ENCODE peak calls at places on chromosome 7, in five cellular contexts. S is heart right ventricle, I is body of pancreas, D is Peyer's patch, K is IMR-90. B is an unnamed sample.

GRCh38 chr7:25795824-25796235 is 356.2 kb upstream of the NFE2L3 start:
- DNase-seq in S (no peak), I (no peak), D (no peak), K (peak; percentile 52), B (no peak)

GRCh38 chr7:130994378-130995115 is 260.5 kb upstream of the KLF14 start:
- DNase-seq in S (peak; percentile 33), I (peak; percentile 74), D (no peak), K (no peak), B (no peak)

GRCh38 chr7:50436133-50436802 is 13.9 kb downstream of the FIGNL1 start:
- DNase-seq in S (no peak), I (no peak), D (no peak), K (peak; percentile 82), B (no peak)

GRCh38 chr7:71548746-71549145 is 416.8 kb downstream of the GALNT17 start:
- DNase-seq in S (no peak), I (no peak), D (no peak), K (no peak), B (no peak)

GRCh38 chr7:24943096-24943948 is 36.7 kb downstream of the OSBPL3 start:
- DNase-seq in S (no peak), I (no peak), D (no peak), K (no peak), B (no peak)

GRCh38 chr7:35025391-35025870 is 11.9 kb downstream of the DPY19L1 start:
- DNase-seq in S (no peak), I (no peak), D (no peak), K (no peak), B (no peak)

GRCh38 chr7:1028044-1028770 is 16.1 kb upstream of the GPR146 start:
- DNase-seq in S (peak; percentile 93), I (peak; percentile 93), D (peak; percentile 87), K (peak; percentile 86), B (peak; percentile 96)

GRCh38 chr7:139118803-139119485 is 9.4 kb upstream of the ZC3HAV1 start:
- DNase-seq in S (no peak), I (no peak), D (peak; percentile 71), K (peak; percentile 37), B (peak; percentile 80)

GRCh38 chr7:1742555-1743303 is 72.7 kb downstream of the ELFN1 start:
- DNase-seq in S (peak; percentile 74), I (peak; percentile 70), D (no peak), K (peak; percentile 14), B (peak; percentile 70)

GRCh38 chr7:148337566-148337965 is 253.0 kb upstream of the C7orf33 start:
- DNase-seq in S (no peak), I (no peak), D (no peak), K (no peak), B (no peak)

GRCh38 chr7:30559566-30559965 is 35.1 kb upstream of the GARS1 start:
- DNase-seq in S (no peak), I (no peak), D (no peak), K (no peak), B (no peak)

GRCh38 chr7:100034871-100035510 is 14.6 kb upstream of the ZSCAN21 start:
- DNase-seq in S (no peak), I (no peak), D (no peak), K (peak; percentile 98), B (no peak)

GRCh38 chr7:129950191-129950940 is 2.4 kb downstream of the UBE2H start:
- DNase-seq in S (no peak), I (peak; percentile 35), D (no peak), K (no peak), B (no peak)
- H3K4me3 ChIP-seq in S (peak overlapping the region; percentile 95), I (peak overlapping the region; percentile 63), D (peak overlapping the region; percentile 75), K (peak overlapping the region; percentile 95), B (peak overlapping the region; percentile 95)

GRCh38 chr7:150340875-150341262 is 560 bp downstream of the RARRES2 start:
- DNase-seq in S (no peak), I (no peak), D (no peak), K (no peak), B (no peak)

GRCh38 chr7:150343225-150343624 is 1.8 kb upstream of the RARRES2 start:
- DNase-seq in S (no peak), I (no peak), D (no peak), K (no peak), B (no peak)

GRCh38 chr7:150341263-150342118 is at the start of gene RARRES2:
- DNase-seq in S (peak; percentile 65), I (peak; percentile 64), D (no peak), K (no peak), B (no peak)

GRCh38 chr7:150340024-150340749 is 1.2 kb downstream of the RARRES2 start:
- DNase-seq in S (peak; percentile 62), I (peak; percentile 80), D (no peak), K (peak; percentile 42), B (no peak)

GRCh38 chr7:150342119-150342405 is 633 bp upstream of the RARRES2 start:
- DNase-seq in S (no peak), I (no peak), D (no peak), K (no peak), B (no peak)
- H3K4me3 ChIP-seq in S (no peak overlapping the region), I (no peak overlapping the region), D (peak overlapping the region; percentile 58), K (no peak overlapping the region), B (no peak overlapping the region)

GRCh38 chr7:154913645-154914579 is 89.0 kb downstream of the PAXIP1 start:
- DNase-seq in S (peak; percentile 90), I (peak; percentile 96), D (peak; percentile 87), K (peak; percentile 51), B (peak; percentile 90)
- H3K4me3 ChIP-seq in S (peak overlapping the region; percentile 51), I (no peak overlapping the region), D (peak overlapping the region; percentile 37), K (no peak overlapping the region), B (no peak overlapping the region)

DNA sequence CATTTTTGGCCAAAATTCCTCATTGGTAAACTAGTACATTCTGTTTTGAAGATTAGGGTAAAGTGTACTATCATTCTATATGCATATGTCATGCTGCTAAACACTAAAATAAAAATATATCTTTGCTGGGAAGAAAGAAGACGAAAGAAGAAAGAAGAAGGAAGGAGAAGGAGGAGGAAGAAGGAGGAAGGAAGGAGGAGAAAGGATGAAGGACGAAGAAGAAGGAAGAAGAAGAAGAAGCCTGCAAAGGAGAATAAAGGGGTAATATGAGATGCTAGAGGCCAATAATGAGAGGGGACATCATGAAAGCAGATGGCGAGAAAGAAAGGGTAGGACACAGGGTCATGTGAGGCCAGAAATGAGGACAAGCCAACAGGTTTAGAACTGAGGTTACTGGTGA is 8.0 kb downstream of the SLC25A13 start:
- DNase-seq in S (no peak), I (no peak), D (no peak), K (no peak), B (no peak)
- H3K4me3 ChIP-seq in S (no peak overlapping the region), I (no peak overlapping the region), D (no peak overlapping the region), K (no peak overlapping the region), B (no peak overlapping the region)

DNA sequence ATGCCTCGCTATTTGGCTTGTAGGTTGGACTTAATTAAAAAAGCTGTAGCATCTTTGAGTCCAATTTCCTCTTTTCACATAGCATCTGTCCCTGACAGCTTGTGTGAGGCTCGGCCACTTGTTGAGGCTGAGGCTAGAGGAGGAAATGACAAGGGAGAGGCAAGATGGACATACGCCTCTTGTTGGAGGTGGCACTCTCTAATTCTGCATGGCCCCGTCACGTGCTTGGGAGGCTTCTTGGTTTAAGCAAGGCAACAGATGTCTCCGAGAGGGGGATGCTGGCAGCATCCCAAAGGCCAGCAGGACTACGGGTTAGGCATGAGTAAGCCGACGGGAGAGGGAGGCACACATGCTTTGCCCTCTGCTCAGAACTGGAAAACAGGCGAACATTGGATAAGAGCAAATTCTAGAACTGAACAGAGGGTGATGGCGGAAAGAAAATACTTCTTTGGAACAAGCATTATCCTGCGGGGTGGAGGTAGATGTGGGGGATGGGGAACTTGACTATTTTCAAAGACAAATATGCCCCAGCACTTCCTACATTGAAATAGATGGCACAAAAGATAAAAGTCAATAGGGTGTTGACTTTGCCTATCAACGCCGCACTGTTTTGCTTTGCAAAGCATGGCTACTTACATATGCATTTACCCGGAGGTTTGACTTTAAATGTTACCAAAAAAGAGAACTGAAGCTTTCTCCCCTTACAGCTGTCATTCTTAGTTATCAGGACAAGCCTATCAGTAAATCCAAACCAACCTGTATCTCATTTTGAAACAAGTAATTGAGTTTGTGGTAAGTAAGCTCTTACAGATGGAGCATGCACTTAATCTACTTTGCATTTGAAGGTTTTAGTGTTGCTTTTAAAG is 94.8 kb downstream of the CHN2 start:
- DNase-seq in S (peak; percentile 22), I (peak; percentile 47), D (peak; percentile 40), K (no peak), B (peak; percentile 62)
- H3K4me3 ChIP-seq in S (no peak overlapping the region), I (no peak overlapping the region), D (no peak overlapping the region), K (no peak overlapping the region), B (no peak overlapping the region)

DNA sequence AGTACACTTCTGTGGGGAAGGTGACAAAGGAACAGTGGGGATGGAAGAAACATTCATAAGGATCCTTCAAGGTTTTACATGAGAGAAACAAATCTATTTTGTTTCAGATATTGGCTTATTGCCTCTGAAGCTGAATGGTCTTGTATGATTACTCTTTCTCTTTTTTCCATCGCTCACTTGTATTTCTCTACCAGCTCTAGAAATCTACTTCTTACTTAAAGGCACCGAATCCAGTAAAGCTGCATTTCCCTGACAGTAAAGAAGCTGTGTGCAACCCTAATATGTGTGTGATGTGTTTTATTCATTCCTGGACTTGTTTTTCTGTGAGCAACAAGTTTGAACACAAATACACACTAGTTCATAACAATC is 45.2 kb upstream of the NXPH1 start:
- DNase-seq in S (no peak), I (no peak), D (no peak), K (no peak), B (no peak)
- H3K4me3 ChIP-seq in S (no peak overlapping the region), I (no peak overlapping the region), D (no peak overlapping the region), K (no peak overlapping the region), B (no peak overlapping the region)

DNA sequence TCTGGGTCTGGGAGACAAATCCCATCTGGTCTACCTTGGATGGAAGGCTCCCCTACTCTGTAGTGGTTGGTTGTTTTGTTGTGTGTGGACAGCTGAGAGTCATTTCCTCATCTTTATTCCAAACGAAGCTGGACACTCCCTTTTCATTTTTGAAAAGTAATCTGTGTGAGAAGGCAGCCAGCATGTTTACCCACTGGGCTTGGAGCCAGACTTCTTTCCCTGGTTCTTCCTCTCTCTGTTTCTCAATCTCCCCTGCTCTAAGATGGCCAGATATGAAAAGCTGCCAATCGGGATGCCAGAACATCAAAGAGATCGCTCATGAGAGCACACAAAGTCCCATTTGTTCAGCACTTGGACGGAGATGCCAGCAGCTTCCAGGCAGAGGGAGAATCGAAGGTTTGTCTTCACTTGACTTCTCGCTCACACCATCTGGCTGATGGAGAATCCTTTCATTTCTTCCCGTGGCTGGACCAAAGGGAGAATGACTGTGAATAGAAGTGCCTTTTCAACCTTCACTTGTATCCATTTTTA is 108.2 kb upstream of the AGR3 start:
- DNase-seq in S (peak; percentile 10), I (peak; percentile 68), D (peak; percentile 17), K (peak; percentile 80), B (peak; percentile 5)
- H3K4me3 ChIP-seq in S (peak overlapping the region; percentile 21), I (no peak overlapping the region), D (peak overlapping the region; percentile 18), K (peak overlapping the region; percentile 6), B (no peak overlapping the region)

B was measured in BE2C.